ENCODE peak calls at places on chromosomes 12 and 14, in six cellular contexts. One of them, this sample, is unnamed.

GRCh38 chr12:67331123-67331522 is 62.0 kb downstream of the CAND1 start:
- DNase-seq in IMR-90: no peak
- DNase-seq in activated naive CD8-positive, alpha-beta T cell treated with anti-CD3 and anti-CD28 coated beads, Interleukin-2, amount 50 U/mL, for 24 hours: no peak
- DNase-seq in EH: no peak
- DNase-seq in SW 1271: no peak
- DNase-seq in GM12878: no peak
- DNase-seq in this sample: no peak

GRCh38 chr14:51504626-51505025 is 147.1 kb upstream of the FRMD6 start:
- DNase-seq in SW 1271: no peak
- DNase-seq in IMR-90: no peak
- DNase-seq in GM12878: no peak
- DNase-seq in activated naive CD8-positive, alpha-beta T cell treated with anti-CD3 and anti-CD28 coated beads, Interleukin-2, amount 50 U/mL, for 24 hours: no peak
- DNase-seq in EH: no peak
- DNase-seq in this sample: no peak

GRCh38 chr12:6211421-6211869 is 11.2 kb downstream of the CD9 start:
- DNase-seq in SW 1271: no peak
- DNase-seq in EH: peak; percentile 90
- DNase-seq in GM12878: no peak
- DNase-seq in IMR-90: peak; percentile 91
- DNase-seq in activated naive CD8-positive, alpha-beta T cell treated with anti-CD3 and anti-CD28 coated beads, Interleukin-2, amount 50 U/mL, for 24 hours: no peak
- DNase-seq in this sample: no peak

GRCh38 chr14:97420211-97420610 is 623.0 kb downstream of the VRK1 start:
- DNase-seq in activated naive CD8-positive, alpha-beta T cell treated with anti-CD3 and anti-CD28 coated beads, Interleukin-2, amount 50 U/mL, for 24 hours: no peak
- DNase-seq in IMR-90: no peak
- DNase-seq in SW 1271: no peak
- DNase-seq in GM12878: no peak
- DNase-seq in EH: no peak
- DNase-seq in this sample: no peak

GRCh38 chr12:83074495-83074894 is 387.8 kb downstream of the TMTC2 start:
- DNase-seq in IMR-90: no peak
- DNase-seq in GM12878: no peak
- DNase-seq in activated naive CD8-positive, alpha-beta T cell treated with anti-CD3 and anti-CD28 coated beads, Interleukin-2, amount 50 U/mL, for 24 hours: no peak
- DNase-seq in SW 1271: no peak
- DNase-seq in EH: no peak
- DNase-seq in this sample: peak; percentile 17

GRCh38 chr12:11814362-11814761 is 164.9 kb downstream of the ETV6 start:
- DNase-seq in GM12878: no peak
- DNase-seq in SW 1271: no peak
- DNase-seq in activated naive CD8-positive, alpha-beta T cell treated with anti-CD3 and anti-CD28 coated beads, Interleukin-2, amount 50 U/mL, for 24 hours: peak; percentile 19
- DNase-seq in IMR-90: peak; percentile 89
- DNase-seq in EH: peak; percentile 84
- DNase-seq in this sample: no peak

GRCh38 chr12:13099066-13099909 is 4.2 kb downstream of the GSG1 start:
- DNase-seq in IMR-90: no peak
- DNase-seq in GM12878: no peak
- DNase-seq in EH: peak; percentile 53
- DNase-seq in SW 1271: no peak
- DNase-seq in activated naive CD8-positive, alpha-beta T cell treated with anti-CD3 and anti-CD28 coated beads, Interleukin-2, amount 50 U/mL, for 24 hours: peak; percentile 18
- DNase-seq in this sample: no peak

GRCh38 chr12:39127401-39127800 is 222.0 kb upstream of the CPNE8 start:
- DNase-seq in GM12878: no peak
- DNase-seq in SW 1271: peak; percentile 4
- DNase-seq in activated naive CD8-positive, alpha-beta T cell treated with anti-CD3 and anti-CD28 coated beads, Interleukin-2, amount 50 U/mL, for 24 hours: no peak
- DNase-seq in IMR-90: no peak
- DNase-seq in EH: no peak
- DNase-seq in this sample: no peak

GRCh38 chr12:27794818-27795584 is 15.0 kb upstream of the MANSC4 start:
- DNase-seq in IMR-90: peak; percentile 38
- DNase-seq in GM12878: no peak
- DNase-seq in EH: no peak
- DNase-seq in activated naive CD8-positive, alpha-beta T cell treated with anti-CD3 and anti-CD28 coated beads, Interleukin-2, amount 50 U/mL, for 24 hours: no peak
- DNase-seq in SW 1271: no peak
- DNase-seq in this sample: no peak

GRCh38 chr12:130977759-130978127 is 24.0 kb downstream of the ADGRD1 start:
- DNase-seq in EH: no peak
- DNase-seq in IMR-90: no peak
- DNase-seq in activated naive CD8-positive, alpha-beta T cell treated with anti-CD3 and anti-CD28 coated beads, Interleukin-2, amount 50 U/mL, for 24 hours: no peak
- DNase-seq in GM12878: no peak
- DNase-seq in SW 1271: no peak
- DNase-seq in this sample: no peak